ENCODE peak calls at places on chromosomes 7 and 10, in ten cellular contexts. K, L, Y, Q, A, M, U, H, X and N are unnamed samples.

GRCh38 chr10:43888551-43888950 is 239.9 kb upstream of the ZNF32 start:
- DNase-seq in Q (no peak), Y (no peak), K (no peak), X (no peak), A (no peak), U (no peak), L (no peak), M (no peak), H (no peak), N (no peak)

GRCh38 chr10:91378061-91378460 is 32.1 kb upstream of the HECTD2 start:
- DNase-seq in A (peak; percentile 86), K (no peak), Y (no peak), U (no peak), Q (no peak), L (peak; percentile 31), M (no peak), H (no peak), X (peak; percentile 44), N (no peak)

GRCh38 chr10:61751599-61751998 is 88.9 kb downstream of the CABCOCO1 start:
- DNase-seq in L (no peak), Q (no peak), H (no peak), X (no peak), A (peak; percentile 80), Y (no peak), K (no peak), U (no peak), M (no peak), N (no peak)

GRCh38 chr7:157176771-157177170 is 38.0 kb downstream of the UBE3C start:
- DNase-seq in U (no peak), X (no peak), H (no peak), Y (no peak), A (no peak), M (no peak), K (no peak), Q (no peak), L (no peak), N (no peak)

GRCh38 chr10:49500420-49500819 is 38.5 kb downstream of the ERCC6 start:
- DNase-seq in M (no peak), L (peak; percentile 11), X (no peak), Q (no peak), K (no peak), U (no peak), A (no peak), H (no peak), Y (peak; percentile 72), N (no peak)

GRCh38 chr7:4610768-4611467 is 71.2 kb upstream of the FOXK1 start:
- DNase-seq in A (peak; percentile 63), H (peak; percentile 59), X (peak; percentile 77), L (peak; percentile 80), K (no peak), M (peak; percentile 25), U (peak; percentile 17), Q (no peak), Y (peak; percentile 45), N (peak; percentile 76)

GRCh38 chr7:104984591-104985258 is 29.3 kb upstream of the KMT2E start:
- DNase-seq in U (no peak), L (no peak), A (peak; percentile 49), K (no peak), H (no peak), X (no peak), Y (no peak), M (no peak), Q (no peak), N (no peak)

GRCh38 chr10:29245476-29245875 is 43.4 kb upstream of the LYZL1 start:
- DNase-seq in A (no peak), L (no peak), X (no peak), K (no peak), M (no peak), H (no peak), Y (no peak), U (no peak), Q (no peak), N (no peak)

GRCh38 chr7:65004575-65004974 is 1.9 kb downstream of the ERV3-1 start:
- DNase-seq in X (no peak), K (no peak), A (peak; percentile 35), Q (no peak), M (no peak), H (no peak), Y (no peak), L (no peak), U (no peak), N (no peak)

GRCh38 chr7:132232394-132232793 is 343.9 kb downstream of the PLXNA4 start:
- DNase-seq in Q (no peak), M (no peak), K (no peak), X (no peak), Y (no peak), H (no peak), L (no peak), A (no peak), U (no peak), N (no peak)

GRCh38 chr7:142886866-142887265 is 1.3 kb upstream of the TRPV6 start:
- DNase-seq in U (no peak), X (no peak), A (no peak), L (no peak), Y (no peak), Q (no peak), M (no peak), H (no peak), K (no peak), N (no peak)

GRCh38 chr10:79142064-79142491 is 73.3 kb downstream of the ZMIZ1 start:
- DNase-seq in X (no peak), U (no peak), L (no peak), Q (no peak), M (no peak), Y (no peak), K (no peak), A (no peak), H (no peak), N (no peak)